ENCODE peak calls at places on chromosome 21, in seven cellular contexts. Z is upper lobe of right lung, C is NCI-H2107, W is omental fat pad, V is left colon, U is thyroid gland, T is posterior cingulate gyrus. J is an unnamed sample.

GRCh38 chr21:45972716-45973474 is 8.7 kb upstream of the COL6A1 start:
- DNase-seq in Z (peak), C (no peak), W (no peak), V (peak), U (peak), T (no peak), J (peak)

GRCh38 chr21:35428927-35429326 is 379.8 kb upstream of the RUNX1 start:
- DNase-seq in Z (no peak), C (no peak), W (no peak), V (no peak), U (no peak), T (no peak), J (no peak)

GRCh38 chr21:14617040-14617393 is 70.9 kb upstream of the SAMSN1 start:
- DNase-seq in Z (no peak), C (no peak), W (no peak), V (no peak), U (no peak), T (no peak), J (no peak)

GRCh38 chr21:38478782-38479181 is 19.5 kb downstream of the ERG start:
- DNase-seq in Z (no peak), C (no peak), W (no peak), V (no peak), U (no peak), T (no peak), J (no peak)

GRCh38 chr21:25837545-25838263 is 102.9 kb downstream of the GABPA start:
- DNase-seq in Z (no peak), C (no peak), W (no peak), V (no peak), U (no peak), T (no peak), J (no peak)

GRCh38 chr21:38511198-38511597 is 12.9 kb upstream of the ERG start:
- DNase-seq in Z (no peak), C (no peak), W (no peak), V (no peak), U (no peak), T (no peak), J (no peak)

GRCh38 chr21:42313501-42313969 is 1.7 kb downstream of the TFF3 start:
- DNase-seq in Z (peak), C (peak), W (no peak), V (peak), U (peak), T (no peak), J (no peak)

GRCh38 chr21:45366931-45367401 is 38.0 kb upstream of the COL18A1 start:
- DNase-seq in Z (no peak), C (no peak), W (peak), V (peak), U (no peak), T (no peak), J (peak)

GRCh38 chr21:37673801-37674575 is 242.3 kb downstream of the KCNJ6 start:
- DNase-seq in Z (no peak), C (no peak), W (no peak), V (no peak), U (no peak), T (no peak), J (no peak)

GRCh38 chr21:25907573-25908275 is 173.0 kb downstream of the GABPA start:
- DNase-seq in Z (no peak), C (no peak), W (no peak), V (no peak), U (peak), T (no peak), J (no peak)

GRCh38 chr21:15441999-15442398 is 287.8 kb upstream of the USP25 start:
- DNase-seq in Z (no peak), C (no peak), W (no peak), V (no peak), U (no peak), T (no peak), J (no peak)

GRCh38 chr21:44366586-44367211 is 13.3 kb downstream of the TRPM2 start:
- DNase-seq in Z (peak), C (no peak), W (no peak), V (no peak), U (no peak), T (no peak), J (no peak)

GRCh38 chr21:45859041-45859761 is 122.4 kb upstream of the COL6A1 start:
- DNase-seq in Z (no peak), C (no peak), W (peak), V (no peak), U (no peak), T (no peak), J (no peak)

GRCh38 chr21:33897739-33898138 is 17.9 kb downstream of the ATP5PO start:
- DNase-seq in Z (no peak), C (no peak), W (no peak), V (no peak), U (no peak), T (no peak), J (no peak)

GRCh38 chr21:37145635-37146111 is 72.6 kb downstream of the TTC3 start:
- DNase-seq in Z (no peak), C (peak), W (no peak), V (no peak), U (no peak), T (no peak), J (no peak)

GRCh38 chr21:37921091-37921490 is 4.8 kb upstream of the KCNJ6 start:
- DNase-seq in Z (no peak), C (no peak), W (no peak), V (no peak), U (no peak), T (no peak), J (no peak)

GRCh38 chr21:14918542-14918941 is 146.3 kb downstream of the NRIP1 start:
- DNase-seq in Z (no peak), C (no peak), W (no peak), V (no peak), U (no peak), T (no peak), J (no peak)

GRCh38 chr21:45228171-45228641 is 59.5 kb downstream of the POFUT2 start:
- DNase-seq in Z (no peak), C (no peak), W (no peak), V (no peak), U (no peak), T (no peak), J (no peak)

GRCh38 chr21:45979651-45980050 is 1.9 kb upstream of the COL6A1 start:
- DNase-seq in Z (peak), C (no peak), W (no peak), V (no peak), U (no peak), T (no peak), J (peak)

GRCh38 chr21:38955495-38955894 is 149.8 kb downstream of the ETS2 start:
- DNase-seq in Z (no peak), C (no peak), W (no peak), V (peak), U (no peak), T (no peak), J (no peak)

GRCh38 chr21:33898546-33898945 is 17.1 kb downstream of the ATP5PO start:
- DNase-seq in Z (no peak), C (no peak), W (no peak), V (no peak), U (no peak), T (no peak), J (no peak)

GRCh38 chr21:34187935-34188334 is 114.6 kb downstream of the MRPS6 start:
- DNase-seq in Z (no peak), C (no peak), W (no peak), V (no peak), U (peak), T (no peak), J (no peak)

GRCh38 chr21:35275776-35276175 is 226.7 kb upstream of the RUNX1 start:
- DNase-seq in Z (no peak), C (no peak), W (no peak), V (no peak), U (no peak), T (no peak), J (no peak)

GRCh38 chr21:35333831-35334593 is 284.9 kb upstream of the RUNX1 start:
- DNase-seq in Z (peak), C (no peak), W (no peak), V (no peak), U (no peak), T (no peak), J (no peak)

GRCh38 chr21:38467369-38467768 is 30.9 kb downstream of the ERG start:
- DNase-seq in Z (no peak), C (no peak), W (no peak), V (no peak), U (no peak), T (no peak), J (no peak)

GRCh38 chr21:26388731-26389231 is 184.3 kb downstream of the CYYR1 start:
- DNase-seq in Z (no peak), C (no peak), W (no peak), V (no peak), U (no peak), T (no peak), J (no peak)

GRCh38 chr21:27104749-27105439 is 138.0 kb upstream of the ADAMTS5 start:
- DNase-seq in Z (no peak), C (no peak), W (no peak), V (no peak), U (no peak), T (no peak), J (no peak)

GRCh38 chr21:38438476-38438893 is 59.8 kb downstream of the ERG start:
- DNase-seq in Z (peak), C (no peak), W (peak), V (no peak), U (no peak), T (no peak), J (peak)

GRCh38 chr21:44702111-44702972 is 5.4 kb downstream of the KRTAP10-12 start:
- DNase-seq in Z (no peak), C (no peak), W (no peak), V (no peak), U (no peak), T (no peak), J (no peak)

GRCh38 chr21:35436899-35437298 is 387.8 kb upstream of the RUNX1 start:
- DNase-seq in Z (no peak), C (no peak), W (no peak), V (no peak), U (no peak), T (no peak), J (no peak)

GRCh38 chr21:10575311-10575667 is 53.9 kb downstream of the TPTE start:
- DNase-seq in Z (no peak), C (no peak), W (no peak), V (no peak), U (no peak), T (no peak), J (no peak)

GRCh38 chr21:37862536-37862935 is 53.7 kb downstream of the KCNJ6 start:
- DNase-seq in Z (no peak), C (no peak), W (no peak), V (no peak), U (no peak), T (no peak), J (peak)

GRCh38 chr21:24200052-24200451 is 1407.2 kb downstream of the MRPL39 start:
- DNase-seq in Z (no peak), C (no peak), W (no peak), V (no peak), U (no peak), T (no peak), J (no peak)

GRCh38 chr21:45290948-45291612 is 3.4 kb upstream of the POFUT2 start:
- DNase-seq in Z (no peak), C (no peak), W (no peak), V (no peak), U (no peak), T (no peak), J (no peak)

GRCh38 chr21:42310411-42311001 is 4.7 kb downstream of the TFF3 start:
- DNase-seq in Z (peak), C (no peak), W (no peak), V (peak), U (peak), T (no peak), J (no peak)

GRCh38 chr21:42219606-42220137 is 732 bp downstream of the ABCG1 start:
- DNase-seq in Z (peak), C (no peak), W (no peak), V (no peak), U (peak), T (no peak), J (peak)

GRCh38 chr21:42413093-42413492 is 9.4 kb downstream of the UBASH3A start:
- DNase-seq in Z (peak), C (no peak), W (no peak), V (no peak), U (no peak), T (no peak), J (no peak)

GRCh38 chr21:44868707-44869106 is 4.8 kb downstream of the PTTG1IP start:
- DNase-seq in Z (peak), C (no peak), W (no peak), V (no peak), U (no peak), T (no peak), J (no peak)

GRCh38 chr21:30104246-30104645 is 62.4 kb downstream of the CLDN17 start:
- DNase-seq in Z (no peak), C (no peak), W (no peak), V (no peak), U (no peak), T (no peak), J (no peak)

GRCh38 chr21:9767592-9768375 is 753.6 kb upstream of the TPTE start:
- DNase-seq in Z (no peak), C (no peak), W (no peak), V (no peak), U (no peak), T (no peak), J (no peak)

J was measured in body of pancreas.